ENCODE peak calls at places on chromosomes 1 and 21, in six cellular contexts. One of them, this sample, is unnamed.

GRCh38 chr1:171948491-171948890 is 107.2 kb downstream of the DNM3 start:
- DNase-seq in upper lobe of right lung: no peak
- DNase-seq in GM12865: no peak
- DNase-seq in fibroblast of lung: peak
- DNase-seq in epithelial cell of esophagus: peak
- DNase-seq in endothelial cell: no peak
- DNase-seq in this sample: no peak

GRCh38 chr1:69246721-69247120 is 321.0 kb upstream of the LRRC7 start:
- DNase-seq in upper lobe of right lung: no peak
- DNase-seq in GM12865: no peak
- DNase-seq in fibroblast of lung: peak
- DNase-seq in epithelial cell of esophagus: no peak
- DNase-seq in endothelial cell: no peak
- DNase-seq in this sample: no peak

GRCh38 chr1:24191860-24192259 is 4.8 kb upstream of the IFNLR1 start:
- DNase-seq in upper lobe of right lung: no peak
- DNase-seq in GM12865: peak
- DNase-seq in fibroblast of lung: peak
- DNase-seq in epithelial cell of esophagus: peak
- DNase-seq in endothelial cell: no peak
- DNase-seq in this sample: no peak

GRCh38 chr1:15153842-15154479 is 414 bp downstream of the TMEM51 start:
- DNase-seq in upper lobe of right lung: peak
- DNase-seq in GM12865: no peak
- DNase-seq in fibroblast of lung: peak
- DNase-seq in epithelial cell of esophagus: peak
- DNase-seq in endothelial cell: peak
- DNase-seq in this sample: peak

GRCh38 chr1:197774691-197775281 is 494 bp downstream of the DENND1B start:
- DNase-seq in upper lobe of right lung: peak
- DNase-seq in GM12865: peak
- DNase-seq in fibroblast of lung: peak
- DNase-seq in epithelial cell of esophagus: peak
- DNase-seq in endothelial cell: peak
- DNase-seq in this sample: peak

GRCh38 chr1:27026621-27027574 is 14.2 kb upstream of the TENT5B start:
- DNase-seq in upper lobe of right lung: peak
- DNase-seq in GM12865: no peak
- DNase-seq in fibroblast of lung: peak
- DNase-seq in epithelial cell of esophagus: peak
- DNase-seq in endothelial cell: peak
- DNase-seq in this sample: no peak

GRCh38 chr21:35046223-35046690 is 2.8 kb downstream of the RUNX1 start:
- DNase-seq in upper lobe of right lung: no peak
- DNase-seq in GM12865: peak
- DNase-seq in fibroblast of lung: no peak
- DNase-seq in epithelial cell of esophagus: no peak
- DNase-seq in endothelial cell: no peak
- DNase-seq in this sample: no peak

GRCh38 chr1:3035871-3036645 is 14.8 kb downstream of the ACTRT2 start:
- DNase-seq in upper lobe of right lung: peak
- DNase-seq in GM12865: no peak
- DNase-seq in fibroblast of lung: no peak
- DNase-seq in epithelial cell of esophagus: no peak
- DNase-seq in endothelial cell: no peak
- DNase-seq in this sample: no peak

GRCh38 chr1:211089536-211089935 is 44.4 kb downstream of the KCNH1 start:
- DNase-seq in upper lobe of right lung: no peak
- DNase-seq in GM12865: no peak
- DNase-seq in fibroblast of lung: no peak
- DNase-seq in epithelial cell of esophagus: no peak
- DNase-seq in endothelial cell: no peak
- DNase-seq in this sample: no peak

GRCh38 chr1:167387251-167387910 is 130.9 kb downstream of the CD247 start:
- DNase-seq in upper lobe of right lung: no peak
- DNase-seq in GM12865: no peak
- DNase-seq in fibroblast of lung: no peak
- DNase-seq in epithelial cell of esophagus: no peak
- DNase-seq in endothelial cell: no peak
- DNase-seq in this sample: no peak

GRCh38 chr1:119676571-119677206 is 28.6 kb upstream of the ZNF697 start:
- DNase-seq in upper lobe of right lung: peak
- DNase-seq in GM12865: no peak
- DNase-seq in fibroblast of lung: peak
- DNase-seq in epithelial cell of esophagus: no peak
- DNase-seq in endothelial cell: no peak
- DNase-seq in this sample: no peak

GRCh38 chr1:236090741-236091147 is 25.9 kb upstream of the NID1 start:
- DNase-seq in upper lobe of right lung: no peak
- DNase-seq in GM12865: no peak
- DNase-seq in fibroblast of lung: peak
- DNase-seq in epithelial cell of esophagus: no peak
- DNase-seq in endothelial cell: no peak
- DNase-seq in this sample: no peak

GRCh38 chr1:238960071-238960470 is 426.3 kb upstream of the CHRM3 start:
- DNase-seq in upper lobe of right lung: no peak
- DNase-seq in GM12865: no peak
- DNase-seq in fibroblast of lung: peak
- DNase-seq in epithelial cell of esophagus: peak
- DNase-seq in endothelial cell: no peak
- DNase-seq in this sample: no peak

GRCh38 chr1:227557962-227558806 is 5.2 kb upstream of the ZNF678 start:
- DNase-seq in upper lobe of right lung: no peak
- DNase-seq in GM12865: no peak
- DNase-seq in fibroblast of lung: no peak
- DNase-seq in epithelial cell of esophagus: no peak
- DNase-seq in endothelial cell: no peak
- DNase-seq in this sample: no peak

GRCh38 chr1:158933621-158934020 is 2.3 kb downstream of the PYHIN1 start:
- DNase-seq in upper lobe of right lung: no peak
- DNase-seq in GM12865: peak
- DNase-seq in fibroblast of lung: no peak
- DNase-seq in epithelial cell of esophagus: no peak
- DNase-seq in endothelial cell: no peak
- DNase-seq in this sample: no peak

GRCh38 chr1:110084226-110085078 is 14.0 kb upstream of the ALX3 start:
- DNase-seq in upper lobe of right lung: peak
- DNase-seq in GM12865: peak
- DNase-seq in fibroblast of lung: peak
- DNase-seq in epithelial cell of esophagus: peak
- DNase-seq in endothelial cell: no peak
- DNase-seq in this sample: peak

GRCh38 chr21:36245649-36246048 is 74.3 kb upstream of the MORC3 start:
- DNase-seq in upper lobe of right lung: no peak
- DNase-seq in GM12865: no peak
- DNase-seq in fibroblast of lung: no peak
- DNase-seq in epithelial cell of esophagus: no peak
- DNase-seq in endothelial cell: no peak
- DNase-seq in this sample: no peak

GRCh38 chr1:3623441-3624150 is 1.2 kb upstream of the TPRG1L start:
- DNase-seq in upper lobe of right lung: no peak
- DNase-seq in GM12865: no peak
- DNase-seq in fibroblast of lung: no peak
- DNase-seq in epithelial cell of esophagus: no peak
- DNase-seq in endothelial cell: no peak
- DNase-seq in this sample: no peak

GRCh38 chr1:1205769-1206375 is 520 bp downstream of the TNFRSF18 start:
- DNase-seq in upper lobe of right lung: no peak
- DNase-seq in GM12865: no peak
- DNase-seq in fibroblast of lung: no peak
- DNase-seq in epithelial cell of esophagus: no peak
- DNase-seq in endothelial cell: peak
- DNase-seq in this sample: peak

GRCh38 chr1:32398401-32398800 is 4.2 kb upstream of the BSDC1 start:
- DNase-seq in upper lobe of right lung: no peak
- DNase-seq in GM12865: no peak
- DNase-seq in fibroblast of lung: peak
- DNase-seq in epithelial cell of esophagus: no peak
- DNase-seq in endothelial cell: no peak
- DNase-seq in this sample: no peak

GRCh38 chr1:1940123-1940425 is 21.0 kb upstream of the TMEM52 start:
- DNase-seq in upper lobe of right lung: no peak
- DNase-seq in GM12865: no peak
- DNase-seq in fibroblast of lung: no peak
- DNase-seq in epithelial cell of esophagus: no peak
- DNase-seq in endothelial cell: no peak
- DNase-seq in this sample: no peak

GRCh38 chr1:87314101-87314500 is 14.6 kb upstream of the LMO4 start:
- DNase-seq in upper lobe of right lung: no peak
- DNase-seq in GM12865: no peak
- DNase-seq in fibroblast of lung: no peak
- DNase-seq in epithelial cell of esophagus: no peak
- DNase-seq in endothelial cell: no peak
- DNase-seq in this sample: no peak

GRCh38 chr1:174956086-174956485 is 43.7 kb upstream of the CACYBP start:
- DNase-seq in upper lobe of right lung: no peak
- DNase-seq in GM12865: no peak
- DNase-seq in fibroblast of lung: no peak
- DNase-seq in epithelial cell of esophagus: no peak
- DNase-seq in endothelial cell: no peak
- DNase-seq in this sample: no peak

DNA sequence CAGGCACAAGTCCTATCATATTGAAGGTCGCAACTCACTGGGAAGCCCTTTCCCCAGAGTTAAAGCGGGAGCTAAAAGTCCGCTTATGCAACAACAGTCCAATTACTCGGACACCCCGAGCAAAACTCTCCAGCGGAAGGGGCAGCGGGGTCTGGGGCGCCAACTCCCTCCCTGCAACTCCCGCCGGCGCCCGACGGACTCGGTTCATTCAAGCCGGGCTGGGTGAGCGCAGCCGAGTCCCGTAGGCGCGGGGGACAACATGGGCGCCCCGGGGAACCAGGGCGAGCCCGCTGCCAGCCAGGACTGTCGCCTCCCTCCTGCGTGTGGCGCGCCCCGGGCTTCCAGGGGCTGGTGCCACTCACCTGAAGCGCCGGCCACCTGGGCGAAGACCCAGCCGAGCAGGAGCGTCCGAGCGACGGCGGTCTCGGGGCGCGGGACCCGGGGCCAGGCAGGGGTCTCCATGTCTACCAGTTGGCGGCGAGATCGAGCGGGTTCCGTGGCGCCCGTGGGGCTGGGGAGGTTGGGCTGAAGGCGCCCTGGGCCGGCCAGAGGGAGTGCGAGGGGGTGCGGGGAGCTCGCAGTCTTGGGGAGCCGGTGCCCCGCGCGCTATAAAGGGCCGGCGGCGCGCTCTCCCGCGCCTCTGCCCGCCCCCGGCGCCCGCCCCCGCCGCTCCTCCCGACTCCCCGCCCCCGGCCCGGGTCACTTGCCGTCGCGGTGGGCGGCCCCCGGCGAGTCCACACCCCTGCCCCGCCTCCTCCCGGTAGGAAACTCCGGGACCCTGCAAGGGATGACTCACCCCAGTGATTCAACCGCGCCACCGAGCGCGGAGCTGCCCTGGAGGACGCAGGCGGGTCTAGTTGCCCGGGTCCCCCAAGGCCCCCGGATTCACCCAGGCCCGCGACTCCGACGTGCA is at the start of gene F3:
- DNase-seq in upper lobe of right lung: peak
- DNase-seq in GM12865: peak
- DNase-seq in fibroblast of lung: peak
- DNase-seq in epithelial cell of esophagus: peak
- DNase-seq in endothelial cell: peak
- DNase-seq in this sample: peak
- TF ChIP-seq CTCF in upper lobe of right lung: peak
- TF ChIP-seq CTCF in GM12865: no peak
- TF ChIP-seq CTCF in fibroblast of lung: no peak
- TF ChIP-seq CTCF in epithelial cell of esophagus: peak
- TF ChIP-seq CTCF in endothelial cell: no peak
- TF ChIP-seq CTCF in this sample: no peak

DNA sequence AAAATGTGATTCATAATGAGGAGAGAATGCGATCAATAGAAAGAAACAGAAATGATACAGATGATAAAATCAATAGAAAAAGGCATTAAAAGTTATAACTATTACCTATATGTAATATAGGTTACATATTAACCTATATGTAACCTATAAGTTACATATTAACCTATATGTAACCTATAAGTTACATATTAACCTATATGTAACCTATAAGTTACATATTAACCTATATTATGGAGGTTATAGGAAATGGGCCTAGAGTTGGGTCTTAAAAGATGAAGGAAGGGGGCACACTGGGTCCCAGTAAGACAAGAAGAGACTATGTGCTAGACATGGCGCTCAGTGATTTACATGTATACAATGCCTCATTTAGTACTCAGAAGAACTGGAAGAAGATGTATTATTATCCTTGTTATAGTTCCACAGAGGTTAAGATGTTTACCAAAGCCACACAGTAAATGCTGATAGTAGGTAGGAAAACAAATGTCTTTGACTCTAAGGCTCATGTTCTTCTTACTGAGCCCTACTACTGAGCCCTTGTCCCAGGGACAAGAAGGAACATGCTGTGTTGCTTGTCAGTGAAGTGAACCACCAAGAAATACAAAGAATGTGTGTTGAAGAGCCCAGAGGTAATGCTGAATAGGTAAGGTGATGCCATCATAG is 444.6 kb upstream of the PLXNA2 start:
- DNase-seq in upper lobe of right lung: no peak
- DNase-seq in GM12865: no peak
- DNase-seq in fibroblast of lung: no peak
- DNase-seq in epithelial cell of esophagus: no peak
- DNase-seq in endothelial cell: no peak
- DNase-seq in this sample: no peak
- TF ChIP-seq CTCF in upper lobe of right lung: no peak
- TF ChIP-seq CTCF in GM12865: no peak
- TF ChIP-seq CTCF in fibroblast of lung: no peak
- TF ChIP-seq CTCF in epithelial cell of esophagus: no peak
- TF ChIP-seq CTCF in endothelial cell: no peak
- TF ChIP-seq CTCF in this sample: no peak

GRCh38 chr1:47931395-47931794 is 65.8 kb downstream of the TRABD2B start:
- DNase-seq in upper lobe of right lung: no peak
- DNase-seq in GM12865: peak
- DNase-seq in fibroblast of lung: no peak
- DNase-seq in epithelial cell of esophagus: peak
- DNase-seq in endothelial cell: no peak
- DNase-seq in this sample: no peak
- TF ChIP-seq CTCF in upper lobe of right lung: peak
- TF ChIP-seq CTCF in GM12865: peak
- TF ChIP-seq CTCF in fibroblast of lung: no peak
- TF ChIP-seq CTCF in epithelial cell of esophagus: peak
- TF ChIP-seq CTCF in endothelial cell: no peak
- TF ChIP-seq CTCF in this sample: no peak

DNA sequence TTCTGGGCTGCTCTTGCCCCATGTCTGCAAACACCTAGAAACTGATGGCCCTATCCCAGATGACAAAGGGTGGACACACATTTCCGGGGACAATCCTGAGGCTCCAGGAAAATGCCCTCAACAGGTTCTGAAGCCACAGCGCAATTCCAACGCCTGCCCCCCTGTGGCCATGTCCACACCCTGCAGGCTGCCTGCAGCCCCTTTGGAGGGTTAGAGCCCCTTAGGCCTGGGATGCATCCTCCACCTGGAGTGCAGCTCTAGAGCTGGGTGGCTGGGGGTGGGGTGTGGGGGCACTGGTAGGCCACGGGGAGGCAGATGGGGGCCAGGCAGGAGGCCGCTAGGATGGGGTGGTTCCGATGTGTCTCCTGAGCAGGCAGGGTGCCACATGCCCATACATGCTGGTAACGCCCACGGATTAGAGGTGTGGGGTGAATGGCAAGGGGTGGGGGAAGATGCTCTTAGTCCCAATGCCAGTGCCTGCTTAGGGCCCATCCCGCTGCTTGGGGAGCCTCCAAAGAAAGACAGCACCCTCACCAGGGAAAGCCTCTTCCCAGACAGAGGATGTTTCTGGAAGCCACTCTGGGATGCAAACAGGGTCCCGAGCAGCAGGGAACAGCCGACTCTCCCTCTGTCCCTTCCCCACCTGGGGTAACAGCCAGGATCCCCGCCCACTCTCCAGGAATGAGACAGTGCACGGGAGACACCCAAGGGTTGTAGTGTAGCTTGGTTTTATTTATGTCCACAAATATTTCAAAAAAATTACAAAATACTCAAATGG is 34.0 kb downstream of the SLC45A1 start:
- DNase-seq in upper lobe of right lung: no peak
- DNase-seq in GM12865: no peak
- DNase-seq in fibroblast of lung: no peak
- DNase-seq in epithelial cell of esophagus: peak
- DNase-seq in endothelial cell: peak
- DNase-seq in this sample: peak
- TF ChIP-seq CTCF in upper lobe of right lung: peak
- TF ChIP-seq CTCF in GM12865: peak
- TF ChIP-seq CTCF in fibroblast of lung: peak
- TF ChIP-seq CTCF in epithelial cell of esophagus: peak
- TF ChIP-seq CTCF in endothelial cell: peak
- TF ChIP-seq CTCF in this sample: peak

This sample was measured in glutamatergic neuron.